ENCODE peak calls at places on chromosomes 1 and 21, in nine cellular contexts. O is glutamatergic neuron; H is NCI-H510A; S is stimulated activated CD4-positive, alpha-beta T cell treated with anti-CD3 and anti-CD28 coated beads, Interleukin-1b, Interleukin-23, amount 100 ng/mL, for 4 hours; Q is stimulated activated CD8-positive, alpha-beta memory T cell treated with anti-CD3 and anti-CD28 coated beads, Interleukin-15, amount 100 ng/mL, for 4 hours; R is kidney; N is NCI-H446; D is Peyer's patch; J is G401. C is an unnamed sample.

GRCh38 chr1:9551984-9552383 is 12.7 kb downstream of the SLC25A33 start:
- DNase-seq in D (no peak), J (no peak), S (no peak), O (no peak), H (no peak), R (no peak), Q (no peak), N (no peak), C (no peak)

GRCh38 chr1:230896719-230897118 is 28.4 kb upstream of the C1orf198 start:
- DNase-seq in O (no peak), R (no peak), N (no peak), Q (no peak), H (no peak), J (no peak), D (no peak), S (no peak), C (no peak)

GRCh38 chr21:35427320-35428040 is 378.4 kb upstream of the RUNX1 start:
- DNase-seq in Q (no peak), O (no peak), N (no peak), J (no peak), S (no peak), R (no peak), D (no peak), H (no peak), C (no peak)

GRCh38 chr1:180231506-180232420 is 1.7 kb downstream of the LHX4 start:
- DNase-seq in O (no peak), H (no peak), J (no peak), R (no peak), D (no peak), Q (no peak), N (no peak), S (no peak), C (no peak)

GRCh38 chr21:38027901-38028300 is 111.6 kb upstream of the KCNJ6 start:
- DNase-seq in H (no peak), O (no peak), R (no peak), S (no peak), Q (no peak), D (no peak), N (no peak), J (no peak), C (no peak)

GRCh38 chr1:4033129-4033676 is 133.1 kb upstream of the C1orf174 start:
- DNase-seq in D (no peak), J (no peak), R (no peak), Q (no peak), S (no peak), H (no peak), N (no peak), O (no peak), C (no peak)

GRCh38 chr1:14476170-14476955 is 122.1 kb upstream of the KAZN start:
- DNase-seq in R (no peak), O (no peak), H (no peak), N (no peak), J (no peak), Q (no peak), S (no peak), D (no peak), C (no peak)

GRCh38 chr1:185862235-185862634 is 128.0 kb downstream of the HMCN1 start:
- DNase-seq in R (no peak), Q (no peak), J (no peak), H (no peak), S (no peak), D (no peak), N (no peak), O (no peak), C (no peak)

GRCh38 chr1:59025201-59025600 is 241.4 kb upstream of the JUN start:
- DNase-seq in Q (no peak), R (no peak), O (no peak), S (no peak), H (no peak), N (no peak), J (no peak), D (no peak), C (no peak)

GRCh38 chr1:34858901-34859441 is 578 bp downstream of the SMIM12 start:
- DNase-seq in N (no peak), J (no peak), O (no peak), S (no peak), H (peak; percentile 8), R (no peak), D (no peak), Q (no peak), C (peak; percentile 11)

GRCh38 chr1:118825619-118826018 is 162.5 kb downstream of the TBX15 start:
- DNase-seq in J (no peak), Q (no peak), N (no peak), D (no peak), O (no peak), R (no peak), S (no peak), H (no peak), C (no peak)

GRCh38 chr1:29646161-29646775 is 409.9 kb downstream of the PTPRU start:
- DNase-seq in J (no peak), N (no peak), O (no peak), H (no peak), Q (no peak), R (no peak), D (no peak), S (no peak), C (no peak)

GRCh38 chr1:78651247-78651646 is 1.6 kb downstream of the IFI44 start:
- DNase-seq in H (no peak), Q (no peak), O (no peak), D (peak; percentile 33), J (no peak), N (no peak), R (no peak), S (no peak), C (peak; percentile 8)

GRCh38 chr1:90046635-90047034 is 51.7 kb downstream of the ZNF326 start:
- DNase-seq in N (no peak), D (no peak), R (no peak), S (no peak), H (no peak), Q (no peak), O (no peak), J (no peak), C (no peak)

GRCh38 chr1:29895201-29895600 is 658.9 kb downstream of the PTPRU start:
- DNase-seq in D (no peak), R (no peak), O (no peak), H (no peak), S (no peak), N (no peak), J (no peak), Q (no peak), C (no peak)

GRCh38 chr1:6545276-6545934 is 8.9 kb downstream of the NOL9 start:
- DNase-seq in R (peak; percentile 11), N (no peak), O (no peak), D (no peak), J (no peak), H (no peak), S (no peak), Q (no peak), C (no peak)

GRCh38 chr1:110979154-110979553 is 15.4 kb upstream of the LRIF1 start:
- DNase-seq in D (no peak), R (no peak), J (no peak), Q (no peak), N (no peak), O (no peak), H (no peak), S (no peak), C (no peak)